ENCODE peak calls at places on chromosome 11, in four cellular contexts. Z is lower leg skin, H is neural crest cell, V is foreskin fibroblast. C is an unnamed sample.

GRCh38 chr11:100687630-100688395 is 725 bp downstream of the ARHGAP42 start:
- DNase-seq in V (peak), H (peak), Z (no peak), C (peak)

GRCh38 chr11:124538019-124538418 is 5.4 kb downstream of the OR8B12 start:
- DNase-seq in Z (no peak), H (no peak), V (peak), C (no peak)

GRCh38 chr11:124898711-124899110 is 1.0 kb upstream of the ROBO4 start:
- DNase-seq in V (peak), Z (peak), H (no peak), C (no peak)

GRCh38 chr11:10328314-10329090 is 23.6 kb downstream of the ADM start:
- DNase-seq in Z (no peak), V (peak), H (no peak), C (no peak)

GRCh38 chr11:32385998-32386397 is 49.3 kb downstream of the WT1 start:
- DNase-seq in Z (peak), H (no peak), V (peak), C (no peak)

GRCh38 chr11:69040581-69041260 is 8.0 kb upstream of the TPCN2 start:
- DNase-seq in V (peak), Z (no peak), H (no peak), C (no peak)

GRCh38 chr11:35012467-35013191 is 96.2 kb downstream of the PDHX start:
- DNase-seq in H (no peak), Z (no peak), V (no peak), C (no peak)

GRCh38 chr11:40139507-40139906 is 1319.9 kb downstream of the LRRC4C start:
- DNase-seq in V (no peak), H (no peak), Z (no peak), C (no peak)

GRCh38 chr11:128868851-128869671 is 2.0 kb upstream of the KCNJ1 start:
- DNase-seq in V (no peak), Z (no peak), H (no peak), C (no peak)

GRCh38 chr11:128021304-128022006 is 565.9 kb downstream of the ETS1 start:
- DNase-seq in Z (no peak), V (no peak), H (no peak), C (peak)

GRCh38 chr11:76234704-76235232 is 28.5 kb upstream of the WNT11 start:
- DNase-seq in V (peak), H (no peak), Z (peak), C (no peak)

GRCh38 chr11:88152381-88152780 is 22.9 kb downstream of the RAB38 start:
- DNase-seq in Z (no peak), H (no peak), V (peak), C (no peak)

GRCh38 chr11:104738918-104739317 is 159.3 kb downstream of the CASP12 start:
- DNase-seq in Z (no peak), H (no peak), V (no peak), C (no peak)

GRCh38 chr11:71363721-71364120 is 84.5 kb downstream of the DHCR7 start:
- DNase-seq in H (no peak), Z (no peak), V (no peak), C (no peak)

GRCh38 chr11:61683116-61683515 is 2.9 kb downstream of the DAGLA start:
- DNase-seq in H (no peak), Z (no peak), V (no peak), C (no peak)

GRCh38 chr11:95138448-95138847 is 48.8 kb downstream of the ENDOD1 start:
- DNase-seq in H (no peak), Z (no peak), V (peak), C (no peak)

GRCh38 chr11:130737866-130738431 is 178.3 kb downstream of the SNX19 start:
- DNase-seq in H (no peak), V (peak), Z (no peak), C (no peak)

GRCh38 chr11:58845342-58845741 is 838 bp upstream of the GLYATL2 start:
- DNase-seq in V (no peak), H (no peak), Z (no peak), C (no peak)

GRCh38 chr11:43393765-43394355 is 35.1 kb downstream of the TTC17 start:
- DNase-seq in V (no peak), H (no peak), Z (no peak), C (no peak)

GRCh38 chr11:22432331-22433065 is 94.3 kb downstream of the SLC17A6 start:
- DNase-seq in Z (peak), V (no peak), H (peak), C (peak)

GRCh38 chr11:28673687-28674431 is 565.7 kb downstream of the METTL15 start:
- DNase-seq in V (peak), Z (no peak), H (no peak), C (no peak)

GRCh38 chr11:73267921-73268540 is 4.1 kb upstream of the P2RY6 start:
- DNase-seq in H (no peak), V (no peak), Z (peak), C (peak)

GRCh38 chr11:57323503-57324153 is 1.1 kb downstream of the TNKS1BP1 start:
- DNase-seq in Z (no peak), H (no peak), V (no peak), C (no peak)

GRCh38 chr11:128462802-128463385 is 124.5 kb downstream of the ETS1 start:
- DNase-seq in H (no peak), V (no peak), Z (no peak), C (no peak)

GRCh38 chr11:47843354-47844060 is 4.6 kb downstream of the NUP160 start:
- DNase-seq in V (no peak), H (no peak), Z (no peak), C (no peak)

GRCh38 chr11:76159983-76160661 is 46.2 kb downstream of the WNT11 start:
- DNase-seq in V (no peak), Z (no peak), H (no peak), C (no peak)

GRCh38 chr11:85118151-85118550 is 509.0 kb downstream of the DLG2 start:
- DNase-seq in Z (no peak), H (no peak), V (no peak), C (no peak)

GRCh38 chr11:121304750-121305149 is 12.2 kb downstream of the SC5D start:
- DNase-seq in H (no peak), V (no peak), Z (no peak), C (no peak)

GRCh38 chr11:36186340-36186739 is 102.9 kb downstream of the COMMD9 start:
- DNase-seq in Z (no peak), V (peak), H (no peak), C (no peak)

GRCh38 chr11:47923667-47924066 is 56.7 kb upstream of the PTPRJ start:
- DNase-seq in H (no peak), V (no peak), Z (no peak), C (no peak)

GRCh38 chr11:40292636-40293585 is 1166.5 kb downstream of the LRRC4C start:
- DNase-seq in V (no peak), H (peak), Z (no peak), C (peak)

GRCh38 chr11:61803889-61804647 is 11.4 kb downstream of the FEN1 start:
- DNase-seq in Z (no peak), V (no peak), H (no peak), C (no peak)

GRCh38 chr11:107102692-107103463 is 84.6 kb upstream of the GUCY1A2 start:
- DNase-seq in V (no peak), H (no peak), Z (peak), C (no peak)
- TF ChIP-seq CTCF in V (no peak), H (no peak), Z (no peak), C (no peak)

GRCh38 chr11:3165152-3165705 is at the start of gene OSBPL5:
- DNase-seq in H (peak), V (peak), Z (peak), C (peak)
- TF ChIP-seq CTCF in H (no peak), V (no peak), Z (no peak), C (no peak)

DNA sequence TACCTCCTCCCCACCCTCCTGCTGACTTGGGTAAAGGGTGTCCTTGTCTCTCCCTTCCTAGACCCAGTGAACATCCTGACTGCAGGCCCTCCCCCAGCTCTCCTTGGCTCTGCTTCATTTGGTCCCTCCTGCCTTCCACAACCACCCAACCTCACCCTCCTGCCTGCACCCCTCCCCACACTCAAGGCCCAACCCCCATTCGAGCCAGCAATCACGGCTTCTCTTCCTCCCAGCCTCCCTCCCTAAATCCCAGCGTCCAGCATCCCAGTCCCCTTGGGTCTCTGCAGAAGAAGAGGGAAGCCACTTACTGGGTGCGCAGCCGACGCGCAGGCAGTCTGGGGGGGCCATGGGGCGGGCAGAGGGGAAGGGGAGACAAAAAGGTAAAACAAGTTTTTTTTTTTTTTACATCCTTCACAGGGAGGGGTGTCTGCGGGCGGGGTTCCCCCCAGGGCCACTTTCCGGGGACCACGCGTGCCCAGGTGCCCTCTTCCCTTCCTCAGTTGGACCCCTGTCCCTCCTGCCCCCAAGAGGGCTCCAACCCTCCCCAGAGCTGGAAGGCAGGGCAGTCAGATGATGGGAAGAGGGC is 62.5 kb downstream of the SLC22A12 start:
- DNase-seq in V (no peak), H (no peak), Z (peak), C (no peak)
- TF ChIP-seq CTCF in V (no peak), H (peak), Z (no peak), C (no peak)

GRCh38 chr11:1916986-1917522 is 2.4 kb upstream of the TNNT3 start:
- DNase-seq in H (no peak), Z (no peak), V (no peak), C (no peak)

GRCh38 chr11:1917523-1918435 is 1.7 kb upstream of the TNNT3 start:
- DNase-seq in H (no peak), V (no peak), Z (no peak), C (no peak)

GRCh38 chr11:1920128-1920908 is 815 bp downstream of the TNNT3 start:
- DNase-seq in Z (no peak), H (no peak), V (no peak), C (no peak)

GRCh38 chr11:1919428-1920127 is at the start of gene TNNT3:
- DNase-seq in V (no peak), H (no peak), Z (no peak), C (no peak)

DNA sequence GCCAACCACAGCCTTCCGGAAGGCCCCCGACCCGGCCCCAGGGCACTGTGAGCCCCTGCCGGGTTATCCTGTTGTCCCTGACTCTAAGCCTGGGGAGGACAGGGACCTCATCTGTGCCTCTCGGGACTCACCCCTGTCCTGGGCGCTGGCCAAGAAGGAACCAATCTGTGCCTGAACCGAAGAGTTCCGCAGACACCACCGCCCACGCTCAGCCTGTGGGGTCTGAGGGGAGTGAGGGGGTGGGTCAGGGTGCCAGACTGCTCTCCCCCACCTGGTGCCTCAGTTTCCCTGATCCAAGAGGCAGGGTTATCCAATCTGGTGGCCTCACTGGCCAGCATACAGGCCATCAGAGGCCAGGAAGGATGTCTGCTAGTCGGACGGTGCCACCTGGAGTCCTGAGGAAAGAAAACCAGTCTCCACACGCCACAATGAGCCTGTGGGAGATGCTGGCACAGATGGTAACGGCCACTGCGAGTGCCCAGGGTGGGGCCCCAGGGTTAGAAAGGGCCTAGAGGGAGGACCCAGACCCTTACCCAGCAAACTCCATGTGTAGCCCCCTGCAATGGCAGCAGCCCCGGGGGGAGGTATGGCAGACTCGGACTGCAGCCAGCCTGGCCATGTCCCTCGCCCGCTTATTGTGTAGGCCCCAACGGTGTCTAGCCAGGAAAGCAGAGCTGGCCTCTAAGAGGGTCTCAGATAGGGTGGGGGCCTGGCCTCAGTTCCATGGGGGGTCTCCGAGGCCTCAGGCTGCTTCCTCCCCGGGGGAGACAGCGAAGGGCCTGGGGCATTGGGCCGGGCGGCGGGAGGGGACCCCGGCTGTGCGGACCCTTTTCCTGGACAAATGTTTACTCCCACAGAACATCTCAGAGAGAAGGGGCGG is 827 bp upstream of the TNNT3 start:
- DNase-seq in H (no peak), V (no peak), Z (no peak), C (no peak)
- TF ChIP-seq CTCF in H (no peak), V (no peak), Z (no peak), C (no peak)

GRCh38 chr11:11701070-11701469 is 79.3 kb upstream of the GALNT18 start:
- DNase-seq in Z (no peak), H (no peak), V (peak), C (no peak)
- TF ChIP-seq CTCF in Z (no peak), H (no peak), V (no peak), C (no peak)

GRCh38 chr11:504053-504993 is 2.7 kb downstream of the RNH1 start:
- DNase-seq in Z (peak), H (no peak), V (peak), C (no peak)

GRCh38 chr11:506950-507726 is at the start of gene RNH1:
- DNase-seq in V (peak), Z (peak), H (peak), C (peak)

GRCh38 chr11:507727-508515 is 879 bp upstream of the RNH1 start:
- DNase-seq in H (no peak), Z (no peak), V (no peak), C (no peak)

GRCh38 chr11:504994-505344 is 2.1 kb downstream of the RNH1 start:
- DNase-seq in H (no peak), V (no peak), Z (peak), C (no peak)

DNA sequence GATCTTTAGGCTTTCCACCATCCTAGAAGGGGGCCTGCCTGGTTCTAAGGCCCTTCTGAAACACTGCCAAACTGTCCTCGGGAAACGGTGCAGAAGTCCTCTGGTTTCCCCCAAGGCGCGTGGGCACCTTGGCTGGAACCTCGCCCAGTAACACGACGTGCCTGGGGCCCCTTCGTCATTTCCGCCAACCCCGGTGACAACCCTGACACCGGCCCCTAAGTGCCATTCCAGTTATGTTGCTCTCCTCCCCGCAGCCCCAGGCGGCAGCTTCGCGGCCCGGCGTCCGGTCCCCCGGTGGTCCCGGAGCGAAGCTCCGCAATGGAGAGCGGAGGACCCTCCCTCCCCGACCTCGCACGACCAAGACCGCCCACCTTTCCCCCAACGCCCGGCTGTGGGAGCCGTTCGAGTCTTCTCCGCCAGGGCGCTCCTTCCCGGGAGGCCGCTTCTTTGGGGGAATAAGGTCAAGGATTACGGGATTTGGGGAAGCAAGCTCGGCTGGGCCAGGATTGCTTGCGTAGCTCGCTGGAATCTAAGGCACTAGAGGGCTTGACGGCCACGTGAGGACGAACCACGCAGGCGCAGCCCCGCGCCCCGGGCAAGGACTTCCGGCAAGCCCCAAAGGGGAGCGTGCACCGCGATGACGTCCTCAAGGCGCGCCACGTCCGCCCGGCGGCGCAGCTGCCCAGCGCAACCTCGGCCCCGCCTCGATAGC is 648 bp downstream of the RNH1 start:
- DNase-seq in V (peak), Z (peak), H (peak), C (peak)
- TF ChIP-seq CTCF in V (no peak), Z (no peak), H (peak), C (no peak)

GRCh38 chr11:17498058-17498457 is 21.4 kb upstream of the ABCC8 start:
- DNase-seq in H (no peak), Z (no peak), V (no peak), C (no peak)

GRCh38 chr11:17500673-17501072 is 24.0 kb upstream of the ABCC8 start:
- DNase-seq in V (no peak), Z (no peak), H (no peak), C (no peak)

GRCh38 chr11:17502630-17503029 is 26.0 kb upstream of the ABCC8 start:
- DNase-seq in Z (no peak), V (no peak), H (no peak), C (no peak)

GRCh38 chr11:17496406-17496805 is 19.8 kb upstream of the ABCC8 start:
- DNase-seq in Z (no peak), H (no peak), V (peak), C (no peak)

GRCh38 chr11:17498475-17498874 is 21.8 kb upstream of the ABCC8 start:
- DNase-seq in H (no peak), V (peak), Z (no peak), C (peak)
- TF ChIP-seq CTCF in H (peak), V (peak), Z (no peak), C (peak)

DNA sequence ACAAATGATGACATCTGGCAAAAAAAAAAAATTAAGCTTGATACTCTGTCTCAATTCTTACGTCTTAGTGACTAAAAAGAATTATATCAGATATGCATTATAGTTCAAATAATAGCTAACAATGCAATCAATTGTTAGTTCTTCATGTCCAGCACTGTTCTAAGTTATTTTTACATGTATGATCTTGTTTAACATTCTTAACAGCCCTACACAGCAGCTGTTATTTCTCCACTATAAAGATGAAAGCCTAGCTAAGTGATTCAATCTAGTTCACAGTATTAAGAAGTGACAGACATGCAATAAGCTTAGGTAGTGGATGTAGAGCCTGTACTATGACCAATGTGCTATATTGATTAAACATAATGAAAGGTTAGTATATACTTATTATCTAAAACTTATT is 4.1 kb downstream of the ZNF214 start:
- DNase-seq in V (no peak), H (no peak), Z (no peak), C (no peak)
- TF ChIP-seq CTCF in V (no peak), H (no peak), Z (no peak), C (no peak)

GRCh38 chr11:30879322-30880020 is 293.3 kb upstream of the MPPED2 start:
- DNase-seq in V (no peak), Z (no peak), H (no peak), C (no peak)

GRCh38 chr11:30876228-30876627 is 290.1 kb upstream of the MPPED2 start:
- DNase-seq in V (no peak), Z (no peak), H (no peak), C (no peak)

GRCh38 chr11:30878400-30878799 is 292.2 kb upstream of the MPPED2 start:
- DNase-seq in V (no peak), Z (no peak), H (no peak), C (no peak)

GRCh38 chr11:30873924-30874323 is 287.8 kb upstream of the MPPED2 start:
- DNase-seq in V (no peak), Z (no peak), H (no peak), C (no peak)

DNA sequence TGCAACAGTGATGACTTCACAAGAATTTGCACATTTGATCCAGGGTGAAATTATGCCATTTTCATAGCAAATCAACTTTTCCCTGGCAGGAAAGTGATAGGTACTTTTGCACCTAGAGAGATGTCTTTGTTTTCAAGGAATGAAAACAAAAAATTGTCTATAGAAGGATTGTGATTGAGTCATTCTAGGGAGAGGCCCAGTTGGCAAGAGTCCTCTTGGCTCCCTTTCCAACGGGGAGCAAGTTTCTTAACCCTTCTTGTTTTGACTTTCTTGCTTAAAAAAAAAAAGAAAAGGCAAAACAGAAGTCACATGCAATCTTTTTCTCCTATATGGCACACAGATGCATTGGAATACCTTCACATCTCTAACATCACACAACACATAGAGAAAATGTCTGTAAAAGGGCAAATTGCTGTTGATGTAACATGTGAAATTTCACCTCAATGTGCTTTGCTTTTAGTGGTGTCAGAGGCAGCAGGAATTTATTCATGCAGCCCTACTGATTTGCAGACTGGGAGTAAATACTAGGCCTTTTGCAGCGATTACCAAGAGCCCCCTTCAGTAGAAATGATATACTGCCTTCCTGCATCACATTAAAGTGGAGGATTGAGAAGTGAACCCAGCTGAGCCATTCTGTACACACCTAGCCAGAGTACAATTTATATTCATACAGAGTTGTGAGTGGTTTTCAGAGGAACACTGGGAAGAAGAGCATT is 290.7 kb upstream of the MPPED2 start:
- DNase-seq in Z (no peak), V (no peak), H (no peak), C (no peak)
- TF ChIP-seq CTCF in Z (no peak), V (no peak), H (no peak), C (no peak)